ENCODE peak calls at places on chromosome 20, in five cellular contexts. I is hippocampal formation, X is glutamatergic neuron, O is COLO829, Z is cardiac fibroblast. J is an unnamed sample.
A peak's percentile ranks its signal among the peaks of the same experiment; 100 is the strongest.

GRCh38 chr20:1087311-1087710 is 31.1 kb upstream of the PSMF1 start:
- DNase-seq in O (no peak), X (no peak), Z (no peak), I (no peak), J (no peak)

GRCh38 chr20:14538433-14538832 is 201.0 kb upstream of the FLRT3 start:
- DNase-seq in X (no peak), I (no peak), O (no peak), Z (no peak), J (no peak)

GRCh38 chr20:44075191-44075949 is 111.6 kb downstream of the JPH2 start:
- DNase-seq in X (no peak), Z (no peak), O (no peak), I (no peak), J (no peak)

GRCh38 chr20:47305667-47306066 is 50.8 kb downstream of the ZMYND8 start:
- DNase-seq in O (no peak), X (no peak), I (no peak), Z (peak; percentile 79), J (no peak)

GRCh38 chr20:50355593-50356521 is 154.3 kb upstream of the PTPN1 start:
- DNase-seq in I (no peak), X (no peak), O (no peak), Z (no peak), J (no peak)

GRCh38 chr20:45104786-45105185 is 3.9 kb upstream of the KCNS1 start:
- DNase-seq in I (peak; percentile 33), X (no peak), O (peak; percentile 86), Z (peak; percentile 80), J (no peak)

GRCh38 chr20:45612314-45612713 is 17.2 kb upstream of the WFDC10A start:
- DNase-seq in X (no peak), Z (no peak), I (no peak), O (no peak), J (no peak)

GRCh38 chr20:41145317-41145716 is 8.0 kb downstream of the PLCG1 start:
- DNase-seq in Z (no peak), I (no peak), O (no peak), X (no peak), J (no peak)

GRCh38 chr20:5658897-5659296 is 91.3 kb upstream of the SHLD1 start:
- DNase-seq in I (peak; percentile 44), Z (peak; percentile 97), O (peak; percentile 93), X (no peak), J (no peak)

GRCh38 chr20:21048841-21049273 is 57.3 kb downstream of the LINC00237 start:
- DNase-seq in I (no peak), O (peak; percentile 83), Z (peak; percentile 3), X (peak; percentile 46), J (peak; percentile 88)

GRCh38 chr20:3092611-3093379 is 8.3 kb upstream of the AVP start:
- DNase-seq in O (no peak), Z (no peak), X (no peak), I (no peak), J (peak; percentile 61)

GRCh38 chr20:51586005-51586440 is 43.5 kb upstream of the NFATC2 start:
- DNase-seq in I (no peak), O (no peak), Z (peak; percentile 73), X (no peak), J (no peak)

GRCh38 chr20:48467622-48468021 is 360.2 kb downstream of the PREX1 start:
- DNase-seq in I (no peak), X (no peak), Z (no peak), O (no peak), J (peak; percentile 68)

GRCh38 chr20:64212750-64213149 is 42.8 kb upstream of the PCMTD2 start:
- DNase-seq in Z (peak; percentile 69), O (no peak), I (no peak), X (no peak), J (no peak)

GRCh38 chr20:53795170-53795569 is 201.5 kb upstream of the ZNF217 start:
- DNase-seq in X (no peak), Z (no peak), O (no peak), I (no peak), J (no peak)

GRCh38 chr20:19840111-19840705 is 82.2 kb downstream of the RIN2 start:
- DNase-seq in X (no peak), I (no peak), Z (no peak), O (no peak), J (no peak)

GRCh38 chr20:31698803-31699718 is 23.6 kb downstream of the BCL2L1 start:
- DNase-seq in X (no peak), O (peak; percentile 79), Z (peak; percentile 92), I (peak; percentile 68), J (no peak)

GRCh38 chr20:46709459-46710148 is at the start of gene SLC2A10:
- DNase-seq in I (no peak), X (peak; percentile 60), O (peak; percentile 53), Z (peak; percentile 70), J (peak; percentile 86)

GRCh38 chr20:23289724-23290395 is 60.7 kb upstream of the NXT1 start:
- DNase-seq in Z (no peak), O (no peak), X (no peak), I (no peak), J (no peak)

J was measured in iPS-NIHi11.